ENCODE peak calls at places on chromosomes 11 and 22, in five cellular contexts. F is transverse colon, T is H1, A is tibial nerve, Y is stomach. N is an unnamed sample.
A peak's percentile ranks its signal among the peaks of the same experiment; 100 is the strongest.

GRCh38 chr22:22201185-22201924 is 43.2 kb upstream of the VPREB1 start:
- DNase-seq in T (peak; percentile 87), Y (peak; percentile 48), F (peak; percentile 64), A (no peak), N (peak; percentile 74)

GRCh38 chr11:122181372-122181771 is 65.4 kb upstream of the BLID start:
- DNase-seq in Y (no peak), A (no peak), T (no peak), F (no peak), N (no peak)

GRCh38 chr11:2462986-2463765 is 18.4 kb downstream of the KCNQ1 start:
- DNase-seq in F (peak; percentile 87), A (no peak), T (no peak), Y (peak; percentile 96), N (peak; percentile 59)

GRCh38 chr11:1153951-1154487 is 3.7 kb upstream of the MUC5AC start:
- DNase-seq in F (peak; percentile 35), A (peak; percentile 7), T (no peak), Y (peak; percentile 84), N (peak; percentile 67)

GRCh38 chr11:124841186-124841585 is 24.0 kb upstream of the ROBO3 start:
- DNase-seq in F (no peak), A (no peak), Y (no peak), T (no peak), N (no peak)

GRCh38 chr11:19792510-19792909 is 79.9 kb downstream of the NAV2 start:
- DNase-seq in A (no peak), T (no peak), F (no peak), Y (no peak), N (no peak)

GRCh38 chr22:29670615-29671014 is 49.2 kb upstream of the CABP7 start:
- DNase-seq in Y (no peak), A (no peak), F (no peak), T (no peak), N (no peak)

GRCh38 chr11:47000033-47000432 is 63.5 kb downstream of the CSTPP1 start:
- DNase-seq in F (no peak), A (no peak), Y (no peak), T (no peak), N (no peak)

GRCh38 chr11:72589802-72590761 is 84.1 kb downstream of the PDE2A start:
- DNase-seq in A (no peak), Y (peak; percentile 47), T (peak; percentile 88), F (peak; percentile 53), N (no peak)

GRCh38 chr22:43370045-43370444 is 26.9 kb upstream of the SCUBE1 start:
- DNase-seq in F (no peak), Y (no peak), A (no peak), T (peak; percentile 75), N (no peak)

DNA sequence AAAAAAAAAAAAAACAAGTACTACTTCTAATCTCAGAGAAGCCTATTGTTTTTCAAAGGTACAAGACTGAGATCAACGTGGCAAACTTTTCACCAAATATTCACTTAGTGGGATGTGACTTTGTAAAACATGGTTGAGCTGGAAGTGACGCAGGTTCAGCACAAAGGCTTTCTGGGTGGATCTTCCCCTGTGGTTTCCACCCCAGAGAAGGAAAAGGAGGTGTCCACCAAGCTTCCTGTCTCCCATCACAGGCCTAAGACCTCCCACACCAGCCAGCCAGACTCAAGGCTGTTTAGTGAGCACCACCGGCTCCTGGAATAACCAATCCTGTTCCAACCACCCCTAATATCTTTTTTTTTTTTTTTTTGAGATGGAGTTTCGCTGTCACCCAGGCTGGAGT is 5.7 kb downstream of the TMEM184B start:
- DNase-seq in F (no peak), T (no peak), A (no peak), Y (no peak), N (no peak)
- TF ChIP-seq EP300 in F (no peak), T (no peak), A (peak; percentile 23), Y (no peak), N (no peak)

DNA sequence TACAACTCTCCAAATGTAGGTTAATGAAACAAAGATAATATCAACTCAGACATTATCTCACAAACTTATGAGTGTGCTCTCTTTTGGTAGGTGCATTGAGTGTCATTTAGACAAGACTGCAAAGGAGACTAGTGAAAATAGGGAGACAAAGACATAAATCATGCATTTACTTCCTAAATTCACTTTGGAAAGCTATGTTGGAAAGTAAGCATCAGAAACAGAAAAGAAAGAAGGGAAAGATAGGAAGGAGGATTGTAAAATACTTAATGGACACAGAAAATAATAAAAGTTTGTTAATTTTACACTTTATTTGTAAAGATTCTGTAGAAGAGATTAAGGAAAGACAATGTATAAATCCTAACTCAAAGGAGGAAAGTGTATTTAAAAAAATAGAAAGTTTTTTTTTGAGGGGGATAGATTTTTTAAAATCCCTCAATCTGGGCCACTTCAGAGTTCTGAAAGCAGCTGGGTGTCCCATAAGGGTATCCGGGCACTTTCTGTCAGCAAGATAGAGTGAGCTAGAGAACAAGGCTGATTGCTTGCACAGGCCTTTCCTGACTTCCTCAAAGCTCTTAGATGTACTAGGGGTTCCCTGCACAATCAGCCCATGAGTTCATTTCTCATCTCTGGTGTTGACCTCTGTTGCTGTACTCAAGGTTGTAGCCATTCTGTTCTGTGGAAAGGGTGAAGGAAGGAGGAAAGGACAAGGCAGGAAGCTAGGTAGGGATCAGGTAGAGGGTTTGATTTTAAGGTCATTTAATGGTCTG is 22.4 kb upstream of the RDX start:
- DNase-seq in T (no peak), A (no peak), F (no peak), Y (no peak), N (no peak)
- H3K27ac ChIP-seq in T (no peak overlapping the region), A (no peak overlapping the region), F (no peak overlapping the region), Y (no peak overlapping the region), N (no peak overlapping the region)

DNA sequence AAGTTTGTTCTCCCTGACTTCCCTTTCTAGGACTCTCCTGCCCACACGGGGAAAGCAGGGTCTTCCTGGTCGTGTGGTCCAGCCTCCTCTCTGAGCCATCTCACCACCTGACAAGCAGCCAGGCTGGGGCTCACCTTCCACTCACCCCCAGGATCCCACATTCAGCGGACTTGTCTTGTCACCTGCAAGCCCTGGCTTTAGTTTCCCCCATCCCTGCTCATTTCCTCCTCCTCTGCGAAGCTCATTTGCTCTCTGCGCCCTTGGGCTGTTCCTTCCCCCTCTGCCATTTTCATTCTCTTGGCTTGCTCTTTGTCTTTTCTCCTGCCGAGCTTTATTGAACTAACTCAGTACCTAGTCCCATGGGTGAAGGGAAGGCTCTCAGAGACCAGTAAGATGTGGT is 1.9 kb downstream of the ST14 start:
- DNase-seq in T (no peak), Y (no peak), F (no peak), A (no peak), N (no peak)
- H3K4me3 ChIP-seq in T (no peak overlapping the region), Y (peak overlapping the region; percentile 70), F (peak overlapping the region; percentile 63), A (no peak overlapping the region), N (no peak overlapping the region)

DNA sequence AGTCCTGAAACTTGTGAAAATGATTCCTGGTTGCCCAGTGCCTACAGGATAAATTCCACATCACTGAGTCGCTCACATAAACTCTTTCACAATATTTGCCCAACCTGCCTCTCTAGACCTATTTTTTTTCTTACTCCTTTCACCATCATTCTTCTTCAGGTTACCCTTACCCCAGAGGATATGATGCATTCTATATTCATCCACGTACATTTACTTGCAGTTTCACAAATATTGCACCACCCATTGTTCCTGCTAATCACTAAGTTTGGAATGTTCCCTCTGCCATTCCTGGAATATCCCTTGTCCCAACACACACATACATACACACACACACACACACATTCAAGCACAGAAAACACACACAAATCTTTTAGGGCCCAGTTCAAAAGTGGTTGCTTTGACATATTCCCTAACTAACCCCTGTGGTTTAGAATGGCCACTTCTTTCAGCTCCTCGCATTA is 379.5 kb downstream of the ETS1 start:
- DNase-seq in A (no peak), T (no peak), F (no peak), Y (no peak), N (no peak)
- TF ChIP-seq EP300 in A (no peak), T (no peak), F (no peak), Y (no peak), N (no peak)

GRCh38 chr11:86606270-86606848 is 66.1 kb downstream of the ME3 start:
- DNase-seq in F (no peak), T (no peak), Y (no peak), A (no peak), N (no peak)
- H3K27ac ChIP-seq in F (no peak overlapping the region), T (no peak overlapping the region), Y (peak overlapping the region; percentile 41), A (peak overlapping the region; percentile 39), N (peak overlapping the region; percentile 75)

GRCh38 chr11:76186776-76187279 is 19.5 kb downstream of the WNT11 start:
- DNase-seq in T (no peak), Y (peak; percentile 59), A (no peak), F (no peak), N (no peak)
- H3K4me3 ChIP-seq in T (no peak overlapping the region), Y (no peak overlapping the region), A (no peak overlapping the region), F (no peak overlapping the region), N (no peak overlapping the region)

DNA sequence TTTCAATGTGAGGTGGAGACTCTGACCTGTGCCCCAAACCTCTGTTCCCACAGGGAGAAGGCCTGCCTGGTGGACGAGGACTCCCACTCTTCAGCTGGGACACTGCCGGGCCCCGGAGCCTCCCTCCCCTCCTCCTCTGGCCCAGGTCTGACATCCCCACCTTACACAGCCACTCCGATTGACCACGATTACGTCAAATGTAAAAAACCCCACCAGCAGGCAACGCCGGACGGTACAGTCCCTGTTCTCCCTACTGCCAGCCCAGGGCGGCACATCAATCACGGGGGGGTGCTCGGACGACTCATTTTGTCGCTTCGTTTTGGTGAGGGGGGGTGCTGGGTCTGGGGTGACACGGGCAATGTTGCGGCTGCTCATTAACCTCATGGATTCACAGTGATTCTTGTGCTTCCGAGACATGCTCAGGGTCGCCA is 83.3 kb upstream of the SUSD2 start:
- DNase-seq in F (no peak), A (no peak), T (no peak), Y (no peak), N (peak; percentile 48)
- TF ChIP-seq EP300 in F (no peak), A (no peak), T (no peak), Y (no peak), N (no peak)

DNA sequence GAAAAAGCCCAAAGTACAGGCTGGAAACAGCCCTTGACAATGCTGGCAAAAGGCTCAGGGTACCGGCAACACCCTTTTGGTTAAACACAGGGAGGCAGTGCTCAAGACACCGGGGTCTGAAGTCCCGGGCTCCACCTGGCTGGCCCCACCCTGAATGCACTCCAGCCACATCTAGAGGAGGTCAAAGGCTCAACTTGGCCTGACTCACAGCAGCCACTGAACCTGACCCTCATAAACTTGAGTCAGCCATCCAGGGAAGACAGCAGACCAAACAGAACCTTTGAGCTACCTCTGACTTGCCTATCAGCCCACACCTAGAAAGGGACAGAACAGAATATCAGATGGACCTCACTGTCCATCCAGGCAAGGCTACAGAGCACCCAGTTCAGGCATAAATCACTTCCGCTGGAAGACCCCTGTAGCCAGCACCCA is 3.8 kb downstream of the CFL1 start:
- DNase-seq in A (no peak), F (peak; percentile 91), T (no peak), Y (peak; percentile 68), N (peak; percentile 52)
- H3K27ac ChIP-seq in A (no peak overlapping the region), F (peak overlapping the region; percentile 100), T (no peak overlapping the region), Y (no peak overlapping the region), N (no peak overlapping the region)

N was measured in sigmoid colon.